ENCODE peak calls at places on chromosomes 11 and 22, in ten cellular contexts. One of them, this sample, is unnamed.
A peak's percentile ranks its signal among the peaks of the same experiment; 100 is the strongest.

GRCh38 chr11:102882389-102883024 is 7.7 kb upstream of the MMP12 start:
- DNase-seq in GM12878: peak; percentile 64
- DNase-seq in activated CD8-positive, alpha-beta memory T cell treated with anti-CD3 and anti-CD28 coated beads, Interleukin-2, amount 50 U/mL, for 48 hours: no peak
- DNase-seq in retinal pigment epithelial cell: no peak
- DNase-seq in GM04503: peak; percentile 87
- DNase-seq in stimulated activated effector memory CD8-positive, alpha-beta T cell treated with anti-CD3 and anti-CD28 coated beads, Interleukin-12 subunit alpha, Interleukin-12 subunit beta, amount 100 ng/mL, for 72 hours: no peak
- DNase-seq in mesothelial cell of epicardium: no peak
- DNase-seq in GM19239: no peak
- DNase-seq in M059J: peak; percentile 58
- DNase-seq in natural killer cell: no peak
- DNase-seq in this sample: peak; percentile 74

GRCh38 chr11:105840391-105840790 is 181.6 kb downstream of the MSANTD4 start:
- DNase-seq in GM12878: no peak
- DNase-seq in activated CD8-positive, alpha-beta memory T cell treated with anti-CD3 and anti-CD28 coated beads, Interleukin-2, amount 50 U/mL, for 48 hours: no peak
- DNase-seq in retinal pigment epithelial cell: no peak
- DNase-seq in GM04503: no peak
- DNase-seq in stimulated activated effector memory CD8-positive, alpha-beta T cell treated with anti-CD3 and anti-CD28 coated beads, Interleukin-12 subunit alpha, Interleukin-12 subunit beta, amount 100 ng/mL, for 72 hours: no peak
- DNase-seq in mesothelial cell of epicardium: no peak
- DNase-seq in GM19239: no peak
- DNase-seq in M059J: no peak
- DNase-seq in natural killer cell: no peak
- DNase-seq in this sample: no peak

GRCh38 chr11:85094795-85095194 is 532.3 kb downstream of the DLG2 start:
- DNase-seq in GM12878: no peak
- DNase-seq in activated CD8-positive, alpha-beta memory T cell treated with anti-CD3 and anti-CD28 coated beads, Interleukin-2, amount 50 U/mL, for 48 hours: no peak
- DNase-seq in retinal pigment epithelial cell: no peak
- DNase-seq in GM04503: no peak
- DNase-seq in stimulated activated effector memory CD8-positive, alpha-beta T cell treated with anti-CD3 and anti-CD28 coated beads, Interleukin-12 subunit alpha, Interleukin-12 subunit beta, amount 100 ng/mL, for 72 hours: no peak
- DNase-seq in mesothelial cell of epicardium: no peak
- DNase-seq in GM19239: no peak
- DNase-seq in M059J: no peak
- DNase-seq in natural killer cell: no peak
- DNase-seq in this sample: no peak

GRCh38 chr22:29820941-29821789 is 16.9 kb downstream of the ASCC2 start:
- DNase-seq in GM12878: peak; percentile 82
- DNase-seq in activated CD8-positive, alpha-beta memory T cell treated with anti-CD3 and anti-CD28 coated beads, Interleukin-2, amount 50 U/mL, for 48 hours: peak; percentile 72
- DNase-seq in retinal pigment epithelial cell: no peak
- DNase-seq in GM04503: peak; percentile 56
- DNase-seq in stimulated activated effector memory CD8-positive, alpha-beta T cell treated with anti-CD3 and anti-CD28 coated beads, Interleukin-12 subunit alpha, Interleukin-12 subunit beta, amount 100 ng/mL, for 72 hours: peak; percentile 14
- DNase-seq in mesothelial cell of epicardium: peak; percentile 46
- DNase-seq in GM19239: no peak
- DNase-seq in M059J: peak; percentile 83
- DNase-seq in natural killer cell: no peak
- DNase-seq in this sample: peak; percentile 47

GRCh38 chr11:13114566-13115465 is 105.7 kb downstream of the RASSF10 start:
- DNase-seq in GM12878: no peak
- DNase-seq in activated CD8-positive, alpha-beta memory T cell treated with anti-CD3 and anti-CD28 coated beads, Interleukin-2, amount 50 U/mL, for 48 hours: no peak
- DNase-seq in retinal pigment epithelial cell: no peak
- DNase-seq in GM04503: no peak
- DNase-seq in stimulated activated effector memory CD8-positive, alpha-beta T cell treated with anti-CD3 and anti-CD28 coated beads, Interleukin-12 subunit alpha, Interleukin-12 subunit beta, amount 100 ng/mL, for 72 hours: no peak
- DNase-seq in mesothelial cell of epicardium: no peak
- DNase-seq in GM19239: no peak
- DNase-seq in M059J: peak; percentile 53
- DNase-seq in natural killer cell: no peak
- DNase-seq in this sample: no peak

GRCh38 chr11:117062503-117062902 is 35.7 kb downstream of the SIK3 start:
- DNase-seq in GM12878: no peak
- DNase-seq in activated CD8-positive, alpha-beta memory T cell treated with anti-CD3 and anti-CD28 coated beads, Interleukin-2, amount 50 U/mL, for 48 hours: no peak
- DNase-seq in retinal pigment epithelial cell: no peak
- DNase-seq in GM04503: no peak
- DNase-seq in stimulated activated effector memory CD8-positive, alpha-beta T cell treated with anti-CD3 and anti-CD28 coated beads, Interleukin-12 subunit alpha, Interleukin-12 subunit beta, amount 100 ng/mL, for 72 hours: no peak
- DNase-seq in mesothelial cell of epicardium: no peak
- DNase-seq in GM19239: no peak
- DNase-seq in M059J: no peak
- DNase-seq in natural killer cell: no peak
- DNase-seq in this sample: no peak

GRCh38 chr22:40289991-40290459 is 56.3 kb upstream of the ADSL start:
- DNase-seq in GM12878: peak; percentile 26
- DNase-seq in activated CD8-positive, alpha-beta memory T cell treated with anti-CD3 and anti-CD28 coated beads, Interleukin-2, amount 50 U/mL, for 48 hours: peak; percentile 80
- DNase-seq in retinal pigment epithelial cell: no peak
- DNase-seq in GM04503: no peak
- DNase-seq in stimulated activated effector memory CD8-positive, alpha-beta T cell treated with anti-CD3 and anti-CD28 coated beads, Interleukin-12 subunit alpha, Interleukin-12 subunit beta, amount 100 ng/mL, for 72 hours: peak; percentile 49
- DNase-seq in mesothelial cell of epicardium: no peak
- DNase-seq in GM19239: no peak
- DNase-seq in M059J: no peak
- DNase-seq in natural killer cell: peak; percentile 60
- DNase-seq in this sample: no peak

GRCh38 chr22:40019681-40020080 is 24.9 kb downstream of the FAM83F start:
- DNase-seq in GM12878: no peak
- DNase-seq in activated CD8-positive, alpha-beta memory T cell treated with anti-CD3 and anti-CD28 coated beads, Interleukin-2, amount 50 U/mL, for 48 hours: no peak
- DNase-seq in retinal pigment epithelial cell: no peak
- DNase-seq in GM04503: no peak
- DNase-seq in stimulated activated effector memory CD8-positive, alpha-beta T cell treated with anti-CD3 and anti-CD28 coated beads, Interleukin-12 subunit alpha, Interleukin-12 subunit beta, amount 100 ng/mL, for 72 hours: no peak
- DNase-seq in mesothelial cell of epicardium: no peak
- DNase-seq in GM19239: no peak
- DNase-seq in M059J: no peak
- DNase-seq in natural killer cell: no peak
- DNase-seq in this sample: no peak

GRCh38 chr11:86269645-86270044 is 25.1 kb downstream of the EED start:
- DNase-seq in GM12878: no peak
- DNase-seq in activated CD8-positive, alpha-beta memory T cell treated with anti-CD3 and anti-CD28 coated beads, Interleukin-2, amount 50 U/mL, for 48 hours: no peak
- DNase-seq in retinal pigment epithelial cell: no peak
- DNase-seq in GM04503: no peak
- DNase-seq in stimulated activated effector memory CD8-positive, alpha-beta T cell treated with anti-CD3 and anti-CD28 coated beads, Interleukin-12 subunit alpha, Interleukin-12 subunit beta, amount 100 ng/mL, for 72 hours: no peak
- DNase-seq in mesothelial cell of epicardium: no peak
- DNase-seq in GM19239: no peak
- DNase-seq in M059J: peak; percentile 20
- DNase-seq in natural killer cell: no peak
- DNase-seq in this sample: no peak

GRCh38 chr11:132278801-132279574 is 908.6 kb downstream of the NTM start:
- DNase-seq in GM12878: peak; percentile 4
- DNase-seq in activated CD8-positive, alpha-beta memory T cell treated with anti-CD3 and anti-CD28 coated beads, Interleukin-2, amount 50 U/mL, for 48 hours: no peak
- DNase-seq in retinal pigment epithelial cell: no peak
- DNase-seq in GM04503: no peak
- DNase-seq in stimulated activated effector memory CD8-positive, alpha-beta T cell treated with anti-CD3 and anti-CD28 coated beads, Interleukin-12 subunit alpha, Interleukin-12 subunit beta, amount 100 ng/mL, for 72 hours: no peak
- DNase-seq in mesothelial cell of epicardium: no peak
- DNase-seq in GM19239: no peak
- DNase-seq in M059J: peak; percentile 34
- DNase-seq in natural killer cell: no peak
- DNase-seq in this sample: no peak

This sample was measured in AG09319.